ENCODE peak calls at places on chromosomes 4 and X, in six cellular contexts. D, Q, S, H, Y and M are unnamed samples.

GRCh38 chr4:83837614-83838308 is 301.9 kb downstream of the GPAT3 start:
- DNase-seq in D (no peak), Q (no peak), S (no peak), H (no peak), Y (no peak), M (no peak)

GRCh38 chrX:42934020-42934701 is 156.2 kb upstream of the PPP1R2C start:
- DNase-seq in D (no peak), Q (no peak), S (no peak), H (no peak), Y (no peak), M (no peak)

GRCh38 chrX:12771445-12772069 is 19.7 kb upstream of the PRPS2 start:
- DNase-seq in D (peak; percentile 72), Q (peak; percentile 44), S (peak; percentile 60), H (peak; percentile 73), Y (peak; percentile 61), M (peak; percentile 55)

GRCh38 chrX:14936561-14936960 is 63.3 kb downstream of the MOSPD2 start:
- DNase-seq in D (no peak), Q (peak; percentile 4), S (no peak), H (peak; percentile 44), Y (no peak), M (no peak)

GRCh38 chrX:41906515-41907165 is 16.7 kb downstream of the CASK start:
- DNase-seq in D (no peak), Q (no peak), S (no peak), H (peak; percentile 1), Y (no peak), M (no peak)

GRCh38 chr4:4852591-4853362 is 6.7 kb upstream of the MSX1 start:
- DNase-seq in D (peak; percentile 84), Q (peak; percentile 19), S (no peak), H (no peak), Y (peak; percentile 52), M (no peak)

GRCh38 chr4:16745009-16745408 is 153.4 kb downstream of the LDB2 start:
- DNase-seq in D (no peak), Q (no peak), S (no peak), H (no peak), Y (no peak), M (no peak)

GRCh38 chr4:145482209-145483021 is 762 bp downstream of the SMAD1 start:
- DNase-seq in D (peak; percentile 77), Q (no peak), S (peak; percentile 60), H (peak; percentile 46), Y (peak; percentile 67), M (peak; percentile 91)

GRCh38 chr4:140609548-140610425 is 41.0 kb upstream of the UCP1 start:
- DNase-seq in D (peak; percentile 59), Q (no peak), S (no peak), H (peak; percentile 42), Y (no peak), M (no peak)

GRCh38 chr4:141890279-141890678 is 253.9 kb downstream of the IL15 start:
- DNase-seq in D (no peak), Q (no peak), S (no peak), H (no peak), Y (no peak), M (no peak)

GRCh38 chr4:119268466-119268865 is 53.5 kb downstream of the FABP2 start:
- DNase-seq in D (no peak), Q (peak; percentile 1), S (no peak), H (no peak), Y (no peak), M (no peak)

GRCh38 chr4:85965529-85965928 is 394.3 kb downstream of the MAPK10 start:
- DNase-seq in D (no peak), Q (no peak), S (no peak), H (no peak), Y (no peak), M (no peak)

GRCh38 chr4:129064717-129065116 is 28.6 kb downstream of the SCLT1 start:
- DNase-seq in D (no peak), Q (no peak), S (no peak), H (no peak), Y (no peak), M (no peak)

GRCh38 chr4:152138451-152138850 is 377.6 kb upstream of the GATB start:
- DNase-seq in D (no peak), Q (no peak), S (no peak), H (no peak), Y (no peak), M (no peak)

GRCh38 chr4:38606587-38606905 is 57.5 kb upstream of the KLF3 start:
- DNase-seq in D (no peak), Q (no peak), S (no peak), H (no peak), Y (no peak), M (no peak)

GRCh38 chrX:124208675-124209074 is 123.8 kb upstream of the TEX13D start:
- DNase-seq in D (no peak), Q (no peak), S (no peak), H (no peak), Y (no peak), M (no peak)

GRCh38 chr4:184282895-184283654 is 65.4 kb upstream of the ENPP6 start:
- DNase-seq in D (no peak), Q (no peak), S (no peak), H (no peak), Y (no peak), M (no peak)

GRCh38 chr4:100340534-100341364 is 150.5 kb upstream of the DDIT4L start:
- DNase-seq in D (no peak), Q (no peak), S (no peak), H (no peak), Y (no peak), M (no peak)

GRCh38 chr4:148618856-148619255 is 176.6 kb upstream of the NR3C2 start:
- DNase-seq in D (no peak), Q (no peak), S (no peak), H (no peak), Y (no peak), M (no peak)

GRCh38 chr4:150720973-150721518 is 139.1 kb downstream of the MAB21L2 start:
- DNase-seq in D (no peak), Q (no peak), S (no peak), H (no peak), Y (no peak), M (no peak)

GRCh38 chrX:153537526-153538295 is 20.3 kb downstream of the ATP2B3 start:
- DNase-seq in D (no peak), Q (no peak), S (no peak), H (no peak), Y (no peak), M (peak; percentile 43)

GRCh38 chr4:525660-526059 is 26.6 kb downstream of the PIGG start:
- DNase-seq in D (no peak), Q (no peak), S (no peak), H (no peak), Y (no peak), M (no peak)

GRCh38 chr4:79467246-79467932 is 59.4 kb upstream of the GK2 start:
- DNase-seq in D (no peak), Q (no peak), S (no peak), H (no peak), Y (no peak), M (no peak)

GRCh38 chrX:57104406-57104805 is 16.9 kb downstream of the SPIN2B start:
- DNase-seq in D (no peak), Q (no peak), S (no peak), H (no peak), Y (no peak), M (no peak)

GRCh38 chrX:39757971-39758370 is 339.8 kb downstream of the BCOR start:
- DNase-seq in D (no peak), Q (peak; percentile 73), S (no peak), H (no peak), Y (no peak), M (no peak)

GRCh38 chrX:47234583-47234982 is 1.8 kb downstream of the USP11 start:
- DNase-seq in D (no peak), Q (no peak), S (no peak), H (no peak), Y (no peak), M (no peak)

GRCh38 chr4:82900016-82900334 is 560 bp upstream of the THAP9 start:
- DNase-seq in D (peak; percentile 46), Q (no peak), S (no peak), H (peak; percentile 46), Y (no peak), M (no peak)

GRCh38 chr4:73507541-73507940 is 26.0 kb downstream of the AFM start:
- DNase-seq in D (no peak), Q (no peak), S (no peak), H (no peak), Y (no peak), M (no peak)

GRCh38 chr4:76689079-76689817 is 208.7 kb downstream of the SOWAHB start:
- DNase-seq in D (peak; percentile 89), Q (peak; percentile 43), S (peak; percentile 64), H (peak; percentile 31), Y (peak; percentile 73), M (peak; percentile 91)

GRCh38 chrX:115892787-115893671 is 277.5 kb upstream of the AGTR2 start:
- DNase-seq in D (peak; percentile 38), Q (no peak), S (peak; percentile 65), H (no peak), Y (peak; percentile 66), M (peak; percentile 44)

GRCh38 chrX:8405631-8406030 is 59.0 kb upstream of the VCX3B start:
- DNase-seq in D (no peak), Q (no peak), S (no peak), H (no peak), Y (no peak), M (no peak)

GRCh38 chrX:8404443-8404842 is 60.2 kb upstream of the VCX3B start:
- DNase-seq in D (no peak), Q (no peak), S (no peak), H (no peak), Y (no peak), M (no peak)

GRCh38 chrX:8404958-8405357 is 59.7 kb upstream of the VCX3B start:
- DNase-seq in D (no peak), Q (no peak), S (no peak), H (no peak), Y (no peak), M (no peak)
- H3K27ac ChIP-seq in D (no peak overlapping the region), Q (no peak overlapping the region), S (no peak overlapping the region), H (no peak overlapping the region), Y (no peak overlapping the region), M (no peak overlapping the region)

GRCh38 chr4:34182346-34182745 is 2062.0 kb downstream of the ARAP2 start:
- DNase-seq in D (no peak), Q (no peak), S (no peak), H (peak; percentile 73), Y (no peak), M (no peak)
- H3K27ac ChIP-seq in D (no peak overlapping the region), Q (no peak overlapping the region), S (no peak overlapping the region), H (peak overlapping the region; percentile 87), Y (no peak overlapping the region), M (no peak overlapping the region)

GRCh38 chr4:10031663-10032590 is 10.6 kb upstream of the SLC2A9 start:
- DNase-seq in D (peak; percentile 25), Q (no peak), S (no peak), H (no peak), Y (no peak), M (no peak)
- H3K27ac ChIP-seq in D (no peak overlapping the region), Q (no peak overlapping the region), S (no peak overlapping the region), H (peak overlapping the region; percentile 81), Y (peak overlapping the region; percentile 75), M (peak overlapping the region; percentile 30)

GRCh38 chrX:145936769-145937168 is 119.1 kb downstream of the SLITRK2 start:
- DNase-seq in D (no peak), Q (no peak), S (no peak), H (no peak), Y (no peak), M (no peak)
- H3K27ac ChIP-seq in D (no peak overlapping the region), Q (no peak overlapping the region), S (no peak overlapping the region), H (no peak overlapping the region), Y (no peak overlapping the region), M (no peak overlapping the region)